ENCODE peak calls at places on chromosome 22, in eight cellular contexts. One of them, this sample, is unnamed. For H3K4me1, the result is how much of the 10 kb centered on the place peaks cover.

GRCh38 chr22:29520851-29521250 is 32.7 kb downstream of the THOC5 start:
- DNase-seq in HCT116: no peak
- DNase-seq in psoas muscle: no peak
- DNase-seq in adipocyte: peak
- DNase-seq in naive thymus-derived CD4-positive, alpha-beta T cell: no peak
- DNase-seq in Panc1: no peak
- DNase-seq in HepG2: no peak
- DNase-seq in aorta: no peak
- DNase-seq in this sample: no peak

GRCh38 chr22:28029962-28030361 is 110.9 kb upstream of the PITPNB start:
- DNase-seq in aorta: no peak
- DNase-seq in adipocyte: no peak
- DNase-seq in psoas muscle: no peak
- DNase-seq in naive thymus-derived CD4-positive, alpha-beta T cell: no peak
- DNase-seq in HCT116: no peak
- DNase-seq in Panc1: no peak
- DNase-seq in HepG2: no peak
- DNase-seq in this sample: peak

GRCh38 chr22:44395116-44396005 is 82.6 kb upstream of the SHISAL1 start:
- DNase-seq in HepG2: no peak
- DNase-seq in naive thymus-derived CD4-positive, alpha-beta T cell: no peak
- DNase-seq in HCT116: no peak
- DNase-seq in psoas muscle: no peak
- DNase-seq in adipocyte: no peak
- DNase-seq in Panc1: no peak
- DNase-seq in aorta: peak
- DNase-seq in this sample: no peak

GRCh38 chr22:20745177-20745576 is 28.7 kb upstream of the SERPIND1 start:
- DNase-seq in HepG2: no peak
- DNase-seq in adipocyte: no peak
- DNase-seq in naive thymus-derived CD4-positive, alpha-beta T cell: no peak
- DNase-seq in HCT116: no peak
- DNase-seq in Panc1: no peak
- DNase-seq in psoas muscle: no peak
- DNase-seq in aorta: no peak
- DNase-seq in this sample: no peak

GRCh38 chr22:23064381-23065068 is 5.8 kb upstream of the GNAZ start:
- DNase-seq in naive thymus-derived CD4-positive, alpha-beta T cell: no peak
- DNase-seq in aorta: peak
- DNase-seq in psoas muscle: no peak
- DNase-seq in Panc1: no peak
- DNase-seq in HCT116: no peak
- DNase-seq in HepG2: no peak
- DNase-seq in adipocyte: no peak
- DNase-seq in this sample: no peak

GRCh38 chr22:19287889-19288288 is 3.6 kb downstream of the CLTCL1 start:
- DNase-seq in adipocyte: peak
- DNase-seq in Panc1: no peak
- DNase-seq in aorta: no peak
- DNase-seq in psoas muscle: no peak
- DNase-seq in HepG2: no peak
- DNase-seq in HCT116: no peak
- DNase-seq in naive thymus-derived CD4-positive, alpha-beta T cell: no peak
- DNase-seq in this sample: no peak

GRCh38 chr22:35882226-35883027 is 146.2 kb downstream of the RBFOX2 start:
- DNase-seq in aorta: no peak
- DNase-seq in HepG2: no peak
- DNase-seq in HCT116: no peak
- DNase-seq in psoas muscle: no peak
- DNase-seq in adipocyte: peak
- DNase-seq in naive thymus-derived CD4-positive, alpha-beta T cell: no peak
- DNase-seq in Panc1: no peak
- DNase-seq in this sample: no peak

GRCh38 chr22:45893516-45893915 is 83.4 kb downstream of the WNT7B start:
- DNase-seq in Panc1: no peak
- DNase-seq in naive thymus-derived CD4-positive, alpha-beta T cell: no peak
- DNase-seq in adipocyte: no peak
- DNase-seq in aorta: peak
- DNase-seq in HCT116: no peak
- DNase-seq in HepG2: no peak
- DNase-seq in psoas muscle: no peak
- DNase-seq in this sample: no peak

GRCh38 chr22:35484651-35485372 is 55.8 kb upstream of the RASD2 start:
- DNase-seq in HepG2: no peak
- DNase-seq in Panc1: no peak
- DNase-seq in psoas muscle: no peak
- DNase-seq in naive thymus-derived CD4-positive, alpha-beta T cell: no peak
- DNase-seq in HCT116: no peak
- DNase-seq in aorta: no peak
- DNase-seq in adipocyte: no peak
- DNase-seq in this sample: no peak

GRCh38 chr22:21826204-21826603 is 41.2 kb downstream of the MAPK1 start:
- DNase-seq in HCT116: no peak
- DNase-seq in HepG2: no peak
- DNase-seq in psoas muscle: no peak
- DNase-seq in aorta: no peak
- DNase-seq in naive thymus-derived CD4-positive, alpha-beta T cell: no peak
- DNase-seq in Panc1: no peak
- DNase-seq in adipocyte: no peak
- DNase-seq in this sample: no peak

GRCh38 chr22:18987765-18988164 is 51.7 kb upstream of the PRODH start:
- DNase-seq in aorta: peak
- DNase-seq in Panc1: no peak
- DNase-seq in naive thymus-derived CD4-positive, alpha-beta T cell: no peak
- DNase-seq in adipocyte: no peak
- DNase-seq in HCT116: no peak
- DNase-seq in HepG2: peak
- DNase-seq in psoas muscle: no peak
- DNase-seq in this sample: no peak

DNA sequence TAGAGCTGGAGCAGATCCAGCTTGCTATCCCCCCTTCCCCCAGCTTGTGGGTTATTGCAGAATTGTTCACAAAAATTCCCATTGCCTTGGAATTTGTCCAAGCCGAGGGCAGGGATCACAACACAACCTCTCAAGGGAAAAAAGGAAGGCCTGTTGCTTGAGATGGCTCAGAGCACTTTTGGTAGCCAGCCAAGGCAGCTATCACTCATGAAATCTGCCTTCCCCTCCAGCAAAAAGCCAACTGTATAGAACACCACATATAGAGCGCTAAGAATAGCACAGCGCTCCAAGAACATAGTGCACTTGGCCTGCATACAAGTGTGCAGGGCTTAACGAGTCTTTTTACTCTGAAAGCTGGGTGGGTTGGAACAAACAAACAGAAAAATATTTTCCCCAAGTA is 46.2 kb downstream of the FAM83F start:
- DNase-seq in naive thymus-derived CD4-positive, alpha-beta T cell: no peak
- DNase-seq in adipocyte: peak
- DNase-seq in aorta: no peak
- DNase-seq in psoas muscle: peak
- DNase-seq in Panc1: no peak
- DNase-seq in HCT116: no peak
- DNase-seq in HepG2: no peak
- DNase-seq in this sample: no peak
- H3K4me1 ChIP-seq in naive thymus-derived CD4-positive, alpha-beta T cell: under half
- H3K4me1 ChIP-seq in adipocyte: under half
- H3K4me1 ChIP-seq in aorta: under half
- H3K4me1 ChIP-seq in psoas muscle: under half
- H3K4me1 ChIP-seq in Panc1: under half
- H3K4me1 ChIP-seq in HCT116: under half
- H3K4me1 ChIP-seq in HepG2: under half
- H3K4me1 ChIP-seq in this sample: under half

GRCh38 chr22:43109921-43110443 is 568 bp upstream of the BIK start:
- DNase-seq in HCT116: no peak
- DNase-seq in aorta: no peak
- DNase-seq in HepG2: no peak
- DNase-seq in psoas muscle: no peak
- DNase-seq in adipocyte: peak
- DNase-seq in naive thymus-derived CD4-positive, alpha-beta T cell: no peak
- DNase-seq in Panc1: no peak
- DNase-seq in this sample: no peak
- H3K4me3 ChIP-seq in HCT116: peak
- H3K4me3 ChIP-seq in aorta: peak
- H3K4me3 ChIP-seq in HepG2: peak
- H3K4me3 ChIP-seq in psoas muscle: peak
- H3K4me3 ChIP-seq in adipocyte: peak
- H3K4me3 ChIP-seq in naive thymus-derived CD4-positive, alpha-beta T cell: peak
- H3K4me3 ChIP-seq in Panc1: peak
- H3K4me3 ChIP-seq in this sample: peak

DNA sequence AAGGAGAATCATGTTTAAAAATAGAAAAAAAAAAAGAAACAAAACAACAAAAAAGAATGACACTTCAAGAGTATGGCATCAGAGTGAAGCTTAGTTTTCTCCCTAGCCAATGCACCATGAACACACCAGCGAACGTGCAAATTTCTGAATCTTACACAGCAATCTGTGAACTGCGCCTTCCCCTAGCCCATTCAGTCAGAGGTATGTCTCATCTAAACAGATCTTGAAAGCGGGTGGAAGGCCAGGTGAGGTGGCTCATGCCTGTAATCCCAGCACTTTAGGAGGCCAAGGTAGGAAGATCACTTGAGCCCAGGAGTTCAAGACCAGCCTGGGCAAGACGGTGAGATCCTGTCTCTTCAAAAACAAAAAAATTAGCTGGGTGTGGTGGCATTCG is 113.1 kb downstream of the MICAL3 start:
- DNase-seq in naive thymus-derived CD4-positive, alpha-beta T cell: no peak
- DNase-seq in HepG2: no peak
- DNase-seq in aorta: no peak
- DNase-seq in Panc1: no peak
- DNase-seq in adipocyte: no peak
- DNase-seq in HCT116: no peak
- DNase-seq in psoas muscle: no peak
- DNase-seq in this sample: no peak
- H3K4me1 ChIP-seq in naive thymus-derived CD4-positive, alpha-beta T cell: under half
- H3K4me1 ChIP-seq in HepG2: under half
- H3K4me1 ChIP-seq in aorta: under half
- H3K4me1 ChIP-seq in Panc1: under half
- H3K4me1 ChIP-seq in adipocyte: under half
- H3K4me1 ChIP-seq in HCT116: under half
- H3K4me1 ChIP-seq in psoas muscle: half or more
- H3K4me1 ChIP-seq in this sample: under half

GRCh38 chr22:30806391-30806861 is 111.8 kb downstream of the OSBP2 start:
- DNase-seq in HCT116: peak
- DNase-seq in aorta: no peak
- DNase-seq in adipocyte: no peak
- DNase-seq in Panc1: no peak
- DNase-seq in naive thymus-derived CD4-positive, alpha-beta T cell: no peak
- DNase-seq in psoas muscle: no peak
- DNase-seq in HepG2: peak
- DNase-seq in this sample: no peak

GRCh38 chr22:30801695-30802094 is 107.0 kb downstream of the OSBP2 start:
- DNase-seq in naive thymus-derived CD4-positive, alpha-beta T cell: no peak
- DNase-seq in Panc1: no peak
- DNase-seq in HCT116: no peak
- DNase-seq in HepG2: no peak
- DNase-seq in psoas muscle: no peak
- DNase-seq in aorta: no peak
- DNase-seq in adipocyte: no peak
- DNase-seq in this sample: no peak

GRCh38 chr22:30804626-30805025 is 110.0 kb downstream of the OSBP2 start:
- DNase-seq in Panc1: no peak
- DNase-seq in naive thymus-derived CD4-positive, alpha-beta T cell: no peak
- DNase-seq in psoas muscle: no peak
- DNase-seq in HepG2: no peak
- DNase-seq in adipocyte: no peak
- DNase-seq in HCT116: no peak
- DNase-seq in aorta: no peak
- DNase-seq in this sample: no peak

GRCh38 chr22:30803679-30804078 is 109.0 kb downstream of the OSBP2 start:
- DNase-seq in Panc1: no peak
- DNase-seq in aorta: no peak
- DNase-seq in adipocyte: no peak
- DNase-seq in naive thymus-derived CD4-positive, alpha-beta T cell: no peak
- DNase-seq in HCT116: no peak
- DNase-seq in HepG2: no peak
- DNase-seq in psoas muscle: no peak
- DNase-seq in this sample: no peak

GRCh38 chr22:30802202-30803166 is 107.8 kb downstream of the OSBP2 start:
- DNase-seq in naive thymus-derived CD4-positive, alpha-beta T cell: peak
- DNase-seq in HCT116: peak
- DNase-seq in aorta: peak
- DNase-seq in psoas muscle: peak
- DNase-seq in HepG2: peak
- DNase-seq in adipocyte: peak
- DNase-seq in Panc1: no peak
- DNase-seq in this sample: peak
- H3K4me3 ChIP-seq in naive thymus-derived CD4-positive, alpha-beta T cell: no peak
- H3K4me3 ChIP-seq in HCT116: peak
- H3K4me3 ChIP-seq in aorta: no peak
- H3K4me3 ChIP-seq in psoas muscle: peak
- H3K4me3 ChIP-seq in HepG2: no peak
- H3K4me3 ChIP-seq in adipocyte: peak
- H3K4me3 ChIP-seq in Panc1: peak
- H3K4me3 ChIP-seq in this sample: no peak

DNA sequence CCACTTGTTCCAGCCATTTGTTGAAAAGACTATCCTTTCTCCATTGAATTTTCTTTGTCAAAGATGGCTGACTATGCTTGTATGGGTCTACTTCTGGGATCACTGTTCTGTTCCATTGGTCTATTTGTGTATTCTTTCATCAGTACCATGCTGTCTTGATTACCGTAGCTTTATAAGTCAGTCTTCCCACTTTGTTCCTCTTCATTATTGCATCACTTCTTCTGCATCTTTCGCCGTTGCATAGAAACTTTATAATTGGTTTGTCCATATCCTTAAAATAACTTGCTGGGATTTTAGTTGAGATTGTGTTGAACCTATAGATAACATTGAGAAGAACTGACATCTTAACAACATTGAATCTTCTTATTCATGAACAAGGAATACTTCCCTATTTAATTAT is 598.8 kb downstream of the TBC1D22A start:
- DNase-seq in naive thymus-derived CD4-positive, alpha-beta T cell: no peak
- DNase-seq in HepG2: no peak
- DNase-seq in Panc1: no peak
- DNase-seq in HCT116: no peak
- DNase-seq in psoas muscle: no peak
- DNase-seq in aorta: no peak
- DNase-seq in adipocyte: no peak
- DNase-seq in this sample: no peak
- H3K4me1 ChIP-seq in naive thymus-derived CD4-positive, alpha-beta T cell: under half
- H3K4me1 ChIP-seq in HepG2: under half
- H3K4me1 ChIP-seq in Panc1: under half
- H3K4me1 ChIP-seq in HCT116: under half
- H3K4me1 ChIP-seq in psoas muscle: under half
- H3K4me1 ChIP-seq in aorta: under half
- H3K4me1 ChIP-seq in adipocyte: under half
- H3K4me1 ChIP-seq in this sample: under half

DNA sequence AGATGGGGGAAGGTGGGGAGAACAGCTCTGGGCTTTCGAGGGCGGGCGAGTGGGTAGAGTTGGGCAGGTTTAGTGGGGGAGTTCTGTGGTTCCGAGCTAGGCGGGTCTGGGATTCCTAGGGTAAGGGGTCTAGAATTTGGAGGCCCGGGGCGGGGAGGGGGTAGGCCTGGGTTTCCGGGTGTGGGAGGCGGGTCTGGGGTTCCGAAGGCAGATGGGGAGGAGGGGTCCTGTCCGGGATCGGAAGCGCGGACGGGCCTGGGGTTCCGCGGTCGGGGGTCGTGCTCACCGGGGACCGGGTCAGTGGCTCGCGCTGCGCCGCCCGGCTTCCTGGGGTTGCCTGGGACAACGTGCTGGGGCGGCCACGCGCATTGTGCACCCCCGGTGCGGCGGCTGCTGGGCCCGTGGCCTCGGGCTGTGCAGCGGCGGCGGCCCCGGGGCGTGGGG is at the start of gene TTLL8:
- DNase-seq in adipocyte: no peak
- DNase-seq in naive thymus-derived CD4-positive, alpha-beta T cell: no peak
- DNase-seq in HCT116: no peak
- DNase-seq in Panc1: no peak
- DNase-seq in aorta: no peak
- DNase-seq in HepG2: no peak
- DNase-seq in psoas muscle: no peak
- DNase-seq in this sample: no peak
- H3K4me3 ChIP-seq in adipocyte: peak
- H3K4me3 ChIP-seq in naive thymus-derived CD4-positive, alpha-beta T cell: no peak
- H3K4me3 ChIP-seq in HCT116: no peak
- H3K4me3 ChIP-seq in Panc1: no peak
- H3K4me3 ChIP-seq in aorta: no peak
- H3K4me3 ChIP-seq in HepG2: no peak
- H3K4me3 ChIP-seq in psoas muscle: no peak
- H3K4me3 ChIP-seq in this sample: no peak